ENCODE peak calls at places on chromosomes 16 and 17, in eight cellular contexts. One of them, this sample, is unnamed.
A peak's percentile ranks its signal among the peaks of the same experiment; 100 is the strongest.

GRCh38 chr16:11546522-11547485 is 39.9 kb downstream of the LITAF start:
- DNase-seq in GM23338: no peak
- DNase-seq in AG10803: peak; percentile 37
- DNase-seq in neural progenitor cell: no peak
- DNase-seq in HL-60: no peak
- DNase-seq in fibroblast of villous mesenchyme: peak; percentile 82
- DNase-seq in fibroblast of pulmonary artery: peak; percentile 42
- DNase-seq in foreskin fibroblast: peak; percentile 81
- DNase-seq in this sample: peak; percentile 52

GRCh38 chr16:52229471-52229870 is 317.5 kb downstream of the TOX3 start:
- DNase-seq in foreskin fibroblast: no peak
- DNase-seq in GM23338: no peak
- DNase-seq in fibroblast of villous mesenchyme: no peak
- DNase-seq in AG10803: no peak
- DNase-seq in HL-60: no peak
- DNase-seq in neural progenitor cell: no peak
- DNase-seq in fibroblast of pulmonary artery: no peak
- DNase-seq in this sample: no peak

GRCh38 chr16:89150090-89150835 is 21.3 kb upstream of the CDH15 start:
- DNase-seq in GM23338: no peak
- DNase-seq in fibroblast of villous mesenchyme: no peak
- DNase-seq in AG10803: no peak
- DNase-seq in foreskin fibroblast: no peak
- DNase-seq in HL-60: no peak
- DNase-seq in fibroblast of pulmonary artery: no peak
- DNase-seq in neural progenitor cell: no peak
- DNase-seq in this sample: no peak

GRCh38 chr16:84560269-84560668 is 55.8 kb upstream of the MEAK7 start:
- DNase-seq in foreskin fibroblast: no peak
- DNase-seq in GM23338: no peak
- DNase-seq in fibroblast of villous mesenchyme: no peak
- DNase-seq in fibroblast of pulmonary artery: no peak
- DNase-seq in neural progenitor cell: no peak
- DNase-seq in HL-60: no peak
- DNase-seq in AG10803: no peak
- DNase-seq in this sample: no peak

GRCh38 chr16:70156207-70156978 is 17.2 kb upstream of the CLEC18C start:
- DNase-seq in fibroblast of pulmonary artery: no peak
- DNase-seq in foreskin fibroblast: no peak
- DNase-seq in GM23338: no peak
- DNase-seq in AG10803: no peak
- DNase-seq in neural progenitor cell: no peak
- DNase-seq in HL-60: peak; percentile 5
- DNase-seq in fibroblast of villous mesenchyme: no peak
- DNase-seq in this sample: no peak

GRCh38 chr17:7897773-7898172 is 9.2 kb downstream of the CHD3 start:
- DNase-seq in AG10803: peak; percentile 66
- DNase-seq in neural progenitor cell: no peak
- DNase-seq in fibroblast of villous mesenchyme: peak; percentile 83
- DNase-seq in fibroblast of pulmonary artery: peak; percentile 77
- DNase-seq in GM23338: no peak
- DNase-seq in foreskin fibroblast: peak; percentile 86
- DNase-seq in HL-60: no peak
- DNase-seq in this sample: peak; percentile 75

GRCh38 chr17:51869387-51869786 is 289.1 kb downstream of the CA10 start:
- DNase-seq in fibroblast of pulmonary artery: peak; percentile 12
- DNase-seq in HL-60: no peak
- DNase-seq in fibroblast of villous mesenchyme: peak; percentile 7
- DNase-seq in AG10803: no peak
- DNase-seq in foreskin fibroblast: peak; percentile 3
- DNase-seq in neural progenitor cell: peak; percentile 84
- DNase-seq in GM23338: peak; percentile 79
- DNase-seq in this sample: no peak

GRCh38 chr17:58383892-58384462 is 32.0 kb upstream of the SUPT4H1 start:
- DNase-seq in HL-60: no peak
- DNase-seq in neural progenitor cell: no peak
- DNase-seq in GM23338: no peak
- DNase-seq in foreskin fibroblast: no peak
- DNase-seq in AG10803: no peak
- DNase-seq in fibroblast of villous mesenchyme: no peak
- DNase-seq in fibroblast of pulmonary artery: no peak
- DNase-seq in this sample: no peak

GRCh38 chr17:56475121-56475520 is 118.4 kb upstream of the NOG start:
- DNase-seq in neural progenitor cell: no peak
- DNase-seq in HL-60: no peak
- DNase-seq in fibroblast of pulmonary artery: no peak
- DNase-seq in AG10803: no peak
- DNase-seq in GM23338: no peak
- DNase-seq in foreskin fibroblast: no peak
- DNase-seq in fibroblast of villous mesenchyme: no peak
- DNase-seq in this sample: no peak

GRCh38 chr16:86978445-86979030 is 338.7 kb downstream of the C16orf95 start:
- DNase-seq in fibroblast of villous mesenchyme: no peak
- DNase-seq in HL-60: no peak
- DNase-seq in foreskin fibroblast: no peak
- DNase-seq in fibroblast of pulmonary artery: no peak
- DNase-seq in GM23338: no peak
- DNase-seq in neural progenitor cell: no peak
- DNase-seq in AG10803: peak; percentile 9
- DNase-seq in this sample: no peak

GRCh38 chr16:19601083-19601976 is 45.8 kb downstream of the VPS35L start:
- DNase-seq in fibroblast of pulmonary artery: peak; percentile 70
- DNase-seq in HL-60: peak; percentile 9
- DNase-seq in fibroblast of villous mesenchyme: peak; percentile 65
- DNase-seq in neural progenitor cell: peak; percentile 64
- DNase-seq in AG10803: peak; percentile 49
- DNase-seq in GM23338: peak; percentile 75
- DNase-seq in foreskin fibroblast: peak; percentile 67
- DNase-seq in this sample: peak; percentile 72

GRCh38 chr16:85126731-85127662 is 14.7 kb upstream of the CIBAR2 start:
- DNase-seq in neural progenitor cell: peak; percentile 69
- DNase-seq in GM23338: peak; percentile 75
- DNase-seq in HL-60: no peak
- DNase-seq in fibroblast of villous mesenchyme: peak; percentile 70
- DNase-seq in AG10803: peak; percentile 72
- DNase-seq in foreskin fibroblast: peak; percentile 87
- DNase-seq in fibroblast of pulmonary artery: peak; percentile 92
- DNase-seq in this sample: peak; percentile 85

GRCh38 chr16:11681977-11682654 is 13.9 kb downstream of the SNN start:
- DNase-seq in HL-60: no peak
- DNase-seq in fibroblast of villous mesenchyme: no peak
- DNase-seq in fibroblast of pulmonary artery: no peak
- DNase-seq in AG10803: no peak
- DNase-seq in foreskin fibroblast: no peak
- DNase-seq in neural progenitor cell: no peak
- DNase-seq in GM23338: no peak
- DNase-seq in this sample: no peak

GRCh38 chr17:15782809-15783208 is 50.7 kb downstream of the TBC1D26 start:
- DNase-seq in GM23338: peak; percentile 53
- DNase-seq in fibroblast of villous mesenchyme: peak; percentile 55
- DNase-seq in AG10803: peak; percentile 36
- DNase-seq in foreskin fibroblast: peak; percentile 74
- DNase-seq in HL-60: no peak
- DNase-seq in fibroblast of pulmonary artery: peak; percentile 52
- DNase-seq in neural progenitor cell: no peak
- DNase-seq in this sample: peak; percentile 22

GRCh38 chr16:67165121-67166034 is 833 bp downstream of the HSF4 start:
- DNase-seq in fibroblast of villous mesenchyme: no peak
- DNase-seq in foreskin fibroblast: peak; percentile 59
- DNase-seq in HL-60: no peak
- DNase-seq in fibroblast of pulmonary artery: no peak
- DNase-seq in neural progenitor cell: peak; percentile 70
- DNase-seq in AG10803: no peak
- DNase-seq in GM23338: peak; percentile 73
- DNase-seq in this sample: no peak

GRCh38 chr17:7477392-7478275 is 1.8 kb downstream of the ZBTB4 start:
- DNase-seq in neural progenitor cell: peak; percentile 71
- DNase-seq in HL-60: no peak
- DNase-seq in AG10803: peak; percentile 96
- DNase-seq in foreskin fibroblast: peak; percentile 95
- DNase-seq in fibroblast of pulmonary artery: peak; percentile 78
- DNase-seq in fibroblast of villous mesenchyme: peak; percentile 95
- DNase-seq in GM23338: peak; percentile 24
- DNase-seq in this sample: peak; percentile 88

GRCh38 chr16:27441276-27441675 is 39.3 kb downstream of the IL21R start:
- DNase-seq in fibroblast of pulmonary artery: no peak
- DNase-seq in HL-60: no peak
- DNase-seq in AG10803: no peak
- DNase-seq in fibroblast of villous mesenchyme: no peak
- DNase-seq in foreskin fibroblast: no peak
- DNase-seq in GM23338: no peak
- DNase-seq in neural progenitor cell: no peak
- DNase-seq in this sample: no peak

GRCh38 chr17:65027305-65027704 is 29.2 kb downstream of the GNA13 start:
- DNase-seq in GM23338: peak; percentile 75
- DNase-seq in foreskin fibroblast: peak; percentile 73
- DNase-seq in fibroblast of villous mesenchyme: peak; percentile 73
- DNase-seq in HL-60: peak; percentile 23
- DNase-seq in neural progenitor cell: peak; percentile 27
- DNase-seq in fibroblast of pulmonary artery: peak; percentile 88
- DNase-seq in AG10803: peak; percentile 48
- DNase-seq in this sample: peak; percentile 72

DNA sequence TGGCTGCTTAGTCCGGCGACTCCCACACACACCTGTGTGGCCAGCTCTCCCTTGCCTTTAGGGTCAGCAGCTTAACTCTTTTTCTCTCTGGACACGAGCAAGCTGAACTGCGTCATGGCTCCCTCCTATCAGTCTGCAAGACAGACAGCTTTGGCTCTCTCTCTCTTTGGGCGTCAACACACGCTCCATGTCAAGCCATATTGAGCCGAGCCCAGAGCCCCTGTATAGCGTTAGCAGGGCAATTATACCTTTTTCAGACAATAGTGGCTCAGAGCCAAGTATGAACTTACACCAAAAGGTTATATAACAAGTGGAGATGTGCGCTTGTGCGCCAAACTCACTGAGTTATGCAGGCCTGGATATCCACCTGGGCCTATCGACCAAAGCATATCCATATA is 34.8 kb upstream of the APPBP2 start:
- DNase-seq in GM23338: no peak
- DNase-seq in neural progenitor cell: no peak
- DNase-seq in fibroblast of pulmonary artery: no peak
- DNase-seq in AG10803: no peak
- DNase-seq in fibroblast of villous mesenchyme: no peak
- DNase-seq in HL-60: no peak
- DNase-seq in foreskin fibroblast: no peak
- DNase-seq in this sample: no peak
- H3K4me3 ChIP-seq in GM23338: no peak overlapping the region
- H3K4me3 ChIP-seq in neural progenitor cell: no peak overlapping the region
- H3K4me3 ChIP-seq in fibroblast of pulmonary artery: no peak overlapping the region
- H3K4me3 ChIP-seq in AG10803: no peak overlapping the region
- H3K4me3 ChIP-seq in fibroblast of villous mesenchyme: no peak overlapping the region
- H3K4me3 ChIP-seq in HL-60: no peak overlapping the region
- H3K4me3 ChIP-seq in foreskin fibroblast: no peak overlapping the region
- H3K4me3 ChIP-seq in this sample: no peak overlapping the region

DNA sequence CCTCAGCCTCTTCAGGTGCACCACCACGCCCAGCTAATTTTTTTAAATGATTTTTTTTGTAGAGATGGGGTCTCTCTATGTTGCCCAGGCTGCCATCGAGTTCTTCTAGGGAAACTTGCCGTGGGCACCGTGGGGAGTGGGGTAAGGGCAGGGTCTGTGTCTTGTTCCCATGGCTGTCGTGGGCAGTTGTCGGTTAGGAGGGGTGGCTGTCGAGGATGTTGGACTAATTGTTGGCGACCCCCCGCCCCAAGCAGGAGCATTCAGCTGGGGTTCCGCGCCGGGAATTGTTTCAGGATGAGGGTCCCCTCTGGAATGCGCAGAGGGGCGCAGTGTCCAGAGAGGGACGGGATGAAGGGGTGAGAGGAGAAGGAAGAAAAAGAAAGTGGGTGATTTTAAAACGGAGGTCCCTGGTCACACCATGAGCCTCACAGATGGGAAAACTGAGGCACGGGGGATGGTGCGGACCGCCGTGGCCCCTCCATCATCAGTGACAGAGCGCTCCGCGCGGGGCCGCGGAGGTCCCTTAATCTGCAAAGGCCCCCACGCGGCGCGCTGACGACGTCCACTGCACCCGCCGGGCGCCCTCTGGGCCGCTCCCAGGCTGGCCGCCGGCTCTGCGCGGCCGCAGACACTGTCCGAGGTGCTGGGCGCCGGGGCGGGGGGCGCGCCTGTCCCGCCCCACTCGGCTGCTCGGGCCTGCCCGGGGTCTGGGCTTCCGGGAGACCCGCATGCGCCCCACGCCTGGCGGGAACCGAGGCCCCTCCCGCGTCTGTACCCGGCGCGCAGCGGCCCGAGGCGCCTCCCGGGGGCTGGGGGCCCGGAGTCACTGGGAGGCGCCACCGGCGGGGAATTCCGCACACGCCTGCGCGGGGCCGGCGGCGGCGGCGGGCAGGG is 763 bp upstream of the RNF213 start:
- DNase-seq in HL-60: peak; percentile 24
- DNase-seq in fibroblast of villous mesenchyme: peak; percentile 82
- DNase-seq in neural progenitor cell: peak; percentile 92
- DNase-seq in AG10803: peak; percentile 71
- DNase-seq in fibroblast of pulmonary artery: peak; percentile 69
- DNase-seq in GM23338: peak; percentile 76
- DNase-seq in foreskin fibroblast: peak; percentile 79
- DNase-seq in this sample: peak; percentile 65
- TF ChIP-seq CTCF in HL-60: no peak
- TF ChIP-seq CTCF in fibroblast of villous mesenchyme: no peak
- TF ChIP-seq CTCF in neural progenitor cell: peak; percentile 5
- TF ChIP-seq CTCF in AG10803: no peak
- TF ChIP-seq CTCF in fibroblast of pulmonary artery: no peak
- TF ChIP-seq CTCF in GM23338: no peak
- TF ChIP-seq CTCF in foreskin fibroblast: no peak
- TF ChIP-seq CTCF in this sample: no peak

GRCh38 chr17:82126479-82127314 is 28.7 kb upstream of the FASN start:
- DNase-seq in GM23338: no peak
- DNase-seq in AG10803: no peak
- DNase-seq in fibroblast of pulmonary artery: no peak
- DNase-seq in neural progenitor cell: no peak
- DNase-seq in foreskin fibroblast: no peak
- DNase-seq in fibroblast of villous mesenchyme: no peak
- DNase-seq in HL-60: no peak
- DNase-seq in this sample: no peak
- H3K4me3 ChIP-seq in GM23338: no peak overlapping the region
- H3K4me3 ChIP-seq in AG10803: no peak overlapping the region
- H3K4me3 ChIP-seq in fibroblast of pulmonary artery: no peak overlapping the region
- H3K4me3 ChIP-seq in neural progenitor cell: no peak overlapping the region
- H3K4me3 ChIP-seq in foreskin fibroblast: no peak overlapping the region
- H3K4me3 ChIP-seq in fibroblast of villous mesenchyme: no peak overlapping the region
- H3K4me3 ChIP-seq in HL-60: no peak overlapping the region
- H3K4me3 ChIP-seq in this sample: no peak overlapping the region

GRCh38 chr16:79698341-79698753 is 97.8 kb upstream of the MAF start:
- DNase-seq in fibroblast of pulmonary artery: peak; percentile 5
- DNase-seq in neural progenitor cell: no peak
- DNase-seq in fibroblast of villous mesenchyme: peak; percentile 89
- DNase-seq in foreskin fibroblast: peak; percentile 92
- DNase-seq in HL-60: no peak
- DNase-seq in AG10803: no peak
- DNase-seq in GM23338: no peak
- DNase-seq in this sample: peak; percentile 69

GRCh38 chr16:79697562-79698112 is 97.1 kb upstream of the MAF start:
- DNase-seq in neural progenitor cell: no peak
- DNase-seq in AG10803: no peak
- DNase-seq in fibroblast of villous mesenchyme: no peak
- DNase-seq in foreskin fibroblast: no peak
- DNase-seq in GM23338: no peak
- DNase-seq in fibroblast of pulmonary artery: no peak
- DNase-seq in HL-60: no peak
- DNase-seq in this sample: no peak

GRCh38 chr16:79707867-79708266 is 107.3 kb upstream of the MAF start:
- DNase-seq in foreskin fibroblast: peak; percentile 52
- DNase-seq in fibroblast of villous mesenchyme: no peak
- DNase-seq in fibroblast of pulmonary artery: no peak
- DNase-seq in AG10803: no peak
- DNase-seq in neural progenitor cell: no peak
- DNase-seq in HL-60: no peak
- DNase-seq in GM23338: no peak
- DNase-seq in this sample: peak; percentile 35

GRCh38 chr16:79703066-79703465 is 102.5 kb upstream of the MAF start:
- DNase-seq in AG10803: no peak
- DNase-seq in HL-60: no peak
- DNase-seq in GM23338: no peak
- DNase-seq in neural progenitor cell: no peak
- DNase-seq in foreskin fibroblast: peak; percentile 49
- DNase-seq in fibroblast of pulmonary artery: no peak
- DNase-seq in fibroblast of villous mesenchyme: no peak
- DNase-seq in this sample: no peak
- TF ChIP-seq CTCF in AG10803: no peak
- TF ChIP-seq CTCF in HL-60: no peak
- TF ChIP-seq CTCF in GM23338: no peak
- TF ChIP-seq CTCF in neural progenitor cell: no peak
- TF ChIP-seq CTCF in foreskin fibroblast: no peak
- TF ChIP-seq CTCF in fibroblast of pulmonary artery: no peak
- TF ChIP-seq CTCF in fibroblast of villous mesenchyme: no peak
- TF ChIP-seq CTCF in this sample: no peak